ENCODE peak calls at places on chromosome 14, in six cellular contexts. One of them, this sample, is unnamed.

GRCh38 chr14:82501554-82501953 is 967.9 kb upstream of the SEL1L start:
- DNase-seq in GM12864: no peak
- DNase-seq in fibroblast of mammary gland: no peak
- DNase-seq in cardiac fibroblast: no peak
- DNase-seq in hepatocyte: peak; percentile 4
- DNase-seq in fibroblast of pulmonary artery: no peak
- DNase-seq in this sample: no peak

GRCh38 chr14:24839617-24840203 is 205.7 kb upstream of the GZMB start:
- DNase-seq in GM12864: no peak
- DNase-seq in fibroblast of mammary gland: no peak
- DNase-seq in cardiac fibroblast: no peak
- DNase-seq in hepatocyte: peak; percentile 40
- DNase-seq in fibroblast of pulmonary artery: no peak
- DNase-seq in this sample: no peak

GRCh38 chr14:32552766-32553165 is 223.7 kb downstream of the AKAP6 start:
- DNase-seq in GM12864: no peak
- DNase-seq in fibroblast of mammary gland: no peak
- DNase-seq in cardiac fibroblast: no peak
- DNase-seq in hepatocyte: no peak
- DNase-seq in fibroblast of pulmonary artery: no peak
- DNase-seq in this sample: no peak

GRCh38 chr14:52853522-52853854 is 62.1 kb upstream of the GNPNAT1 start:
- DNase-seq in GM12864: no peak
- DNase-seq in fibroblast of mammary gland: peak; percentile 10
- DNase-seq in cardiac fibroblast: no peak
- DNase-seq in hepatocyte: no peak
- DNase-seq in fibroblast of pulmonary artery: no peak
- DNase-seq in this sample: no peak

GRCh38 chr14:88882236-88882635 is 57.8 kb downstream of the TTC8 start:
- DNase-seq in GM12864: no peak
- DNase-seq in fibroblast of mammary gland: no peak
- DNase-seq in cardiac fibroblast: no peak
- DNase-seq in hepatocyte: no peak
- DNase-seq in fibroblast of pulmonary artery: no peak
- DNase-seq in this sample: peak; percentile 32

GRCh38 chr14:56119221-56119967 is 1.2 kb downstream of the PELI2 start:
- DNase-seq in GM12864: no peak
- DNase-seq in fibroblast of mammary gland: peak; percentile 25
- DNase-seq in cardiac fibroblast: peak; percentile 54
- DNase-seq in hepatocyte: peak; percentile 61
- DNase-seq in fibroblast of pulmonary artery: peak; percentile 44
- DNase-seq in this sample: peak; percentile 38

GRCh38 chr14:68740798-68741480 is 51.9 kb downstream of the ZFP36L1 start:
- DNase-seq in GM12864: no peak
- DNase-seq in fibroblast of mammary gland: no peak
- DNase-seq in cardiac fibroblast: no peak
- DNase-seq in hepatocyte: no peak
- DNase-seq in fibroblast of pulmonary artery: no peak
- DNase-seq in this sample: no peak

GRCh38 chr14:61537567-61538463 is 157.5 kb upstream of the HIF1A start:
- DNase-seq in GM12864: no peak
- DNase-seq in fibroblast of mammary gland: peak; percentile 86
- DNase-seq in cardiac fibroblast: peak; percentile 96
- DNase-seq in hepatocyte: peak; percentile 92
- DNase-seq in fibroblast of pulmonary artery: peak; percentile 95
- DNase-seq in this sample: peak; percentile 90

GRCh38 chr14:51954657-51955056 is 34.7 kb upstream of the RTRAF start:
- DNase-seq in GM12864: no peak
- DNase-seq in fibroblast of mammary gland: no peak
- DNase-seq in cardiac fibroblast: no peak
- DNase-seq in hepatocyte: no peak
- DNase-seq in fibroblast of pulmonary artery: no peak
- DNase-seq in this sample: no peak

GRCh38 chr14:31829256-31829923 is 247.7 kb upstream of the ARHGAP5 start:
- DNase-seq in GM12864: no peak
- DNase-seq in fibroblast of mammary gland: peak; percentile 84
- DNase-seq in cardiac fibroblast: peak; percentile 92
- DNase-seq in hepatocyte: peak; percentile 44
- DNase-seq in fibroblast of pulmonary artery: peak; percentile 90
- DNase-seq in this sample: peak; percentile 54

GRCh38 chr14:41476526-41476925 is 130.2 kb upstream of the LRFN5 start:
- DNase-seq in GM12864: no peak
- DNase-seq in fibroblast of mammary gland: peak; percentile 45
- DNase-seq in cardiac fibroblast: no peak
- DNase-seq in hepatocyte: no peak
- DNase-seq in fibroblast of pulmonary artery: peak; percentile 20
- DNase-seq in this sample: no peak

GRCh38 chr14:33375781-33376180 is 437.1 kb downstream of the NPAS3 start:
- DNase-seq in GM12864: no peak
- DNase-seq in fibroblast of mammary gland: peak; percentile 14
- DNase-seq in cardiac fibroblast: peak; percentile 6
- DNase-seq in hepatocyte: no peak
- DNase-seq in fibroblast of pulmonary artery: peak; percentile 23
- DNase-seq in this sample: peak; percentile 31

GRCh38 chr14:83940253-83940652 is 1589.7 kb upstream of the FLRT2 start:
- DNase-seq in GM12864: no peak
- DNase-seq in fibroblast of mammary gland: no peak
- DNase-seq in cardiac fibroblast: no peak
- DNase-seq in hepatocyte: peak; percentile 10
- DNase-seq in fibroblast of pulmonary artery: peak; percentile 21
- DNase-seq in this sample: no peak

GRCh38 chr14:64800000-64800399 is 79.7 kb downstream of the SPTB start:
- DNase-seq in GM12864: no peak
- DNase-seq in fibroblast of mammary gland: peak; percentile 29
- DNase-seq in cardiac fibroblast: peak; percentile 63
- DNase-seq in hepatocyte: peak; percentile 23
- DNase-seq in fibroblast of pulmonary artery: peak; percentile 51
- DNase-seq in this sample: peak; percentile 54

GRCh38 chr14:90583916-90584605 is 187.2 kb downstream of the CALM1 start:
- DNase-seq in GM12864: no peak
- DNase-seq in fibroblast of mammary gland: no peak
- DNase-seq in cardiac fibroblast: no peak
- DNase-seq in hepatocyte: no peak
- DNase-seq in fibroblast of pulmonary artery: no peak
- DNase-seq in this sample: no peak

GRCh38 chr14:73742520-73743238 is 28.5 kb upstream of the PNMA1 start:
- DNase-seq in GM12864: no peak
- DNase-seq in fibroblast of mammary gland: no peak
- DNase-seq in cardiac fibroblast: no peak
- DNase-seq in hepatocyte: no peak
- DNase-seq in fibroblast of pulmonary artery: no peak
- DNase-seq in this sample: no peak

GRCh38 chr14:36254020-36254614 is 66.3 kb downstream of the MBIP start:
- DNase-seq in GM12864: no peak
- DNase-seq in fibroblast of mammary gland: peak; percentile 10
- DNase-seq in cardiac fibroblast: peak; percentile 23
- DNase-seq in hepatocyte: peak; percentile 30
- DNase-seq in fibroblast of pulmonary artery: peak; percentile 19
- DNase-seq in this sample: peak; percentile 13

GRCh38 chr14:84090837-84091236 is 1439.1 kb upstream of the FLRT2 start:
- DNase-seq in GM12864: no peak
- DNase-seq in fibroblast of mammary gland: no peak
- DNase-seq in cardiac fibroblast: no peak
- DNase-seq in hepatocyte: no peak
- DNase-seq in fibroblast of pulmonary artery: no peak
- DNase-seq in this sample: no peak

DNA sequence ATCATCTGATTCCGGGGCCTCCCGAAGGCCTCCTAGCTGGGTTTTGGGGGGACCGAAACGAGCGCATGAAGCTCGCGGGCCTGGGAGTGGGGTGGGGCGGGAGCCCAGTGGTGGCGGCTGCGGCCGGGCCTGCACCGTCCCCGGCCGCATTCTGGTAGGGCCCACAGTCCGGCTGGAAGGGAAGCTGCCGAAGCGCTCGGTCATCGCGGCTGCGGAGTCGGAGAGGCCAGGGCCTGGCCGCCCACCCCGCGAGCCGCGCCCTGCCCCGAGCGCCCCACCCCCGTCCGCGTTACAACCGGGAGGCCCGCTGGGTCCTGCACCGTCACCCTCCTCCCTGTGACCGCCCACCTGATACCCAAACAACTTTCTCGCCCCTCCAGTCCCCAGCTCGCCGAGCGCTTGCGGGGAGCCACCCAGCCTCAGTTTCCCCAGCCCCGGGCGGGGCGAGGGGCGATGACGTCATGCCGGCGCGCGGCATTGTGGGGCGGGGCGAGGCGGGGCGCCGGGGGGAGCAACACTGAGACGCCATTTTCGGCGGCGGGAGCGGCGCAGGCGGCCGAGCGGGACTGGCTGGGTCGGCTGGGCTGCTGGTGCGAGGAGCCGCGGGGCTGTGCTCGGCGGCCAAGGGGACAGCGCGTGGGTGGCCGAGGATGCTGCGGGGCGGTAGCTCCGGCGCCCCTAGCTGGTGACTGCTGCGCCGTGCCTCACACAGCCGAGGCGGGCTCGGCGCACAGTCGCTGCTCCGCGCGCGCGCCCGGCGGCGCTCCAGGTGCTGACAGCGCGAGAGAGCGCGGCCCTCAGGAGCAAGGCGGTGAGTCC is at the start of gene KLC1:
- DNase-seq in GM12864: no peak
- DNase-seq in fibroblast of mammary gland: peak; percentile 50
- DNase-seq in cardiac fibroblast: peak; percentile 73
- DNase-seq in hepatocyte: peak; percentile 90
- DNase-seq in fibroblast of pulmonary artery: peak; percentile 60
- DNase-seq in this sample: peak; percentile 61
- TF ChIP-seq CTCF in GM12864: no peak
- TF ChIP-seq CTCF in fibroblast of mammary gland: no peak
- TF ChIP-seq CTCF in cardiac fibroblast: no peak
- TF ChIP-seq CTCF in hepatocyte: no peak
- TF ChIP-seq CTCF in fibroblast of pulmonary artery: no peak
- TF ChIP-seq CTCF in this sample: no peak

DNA sequence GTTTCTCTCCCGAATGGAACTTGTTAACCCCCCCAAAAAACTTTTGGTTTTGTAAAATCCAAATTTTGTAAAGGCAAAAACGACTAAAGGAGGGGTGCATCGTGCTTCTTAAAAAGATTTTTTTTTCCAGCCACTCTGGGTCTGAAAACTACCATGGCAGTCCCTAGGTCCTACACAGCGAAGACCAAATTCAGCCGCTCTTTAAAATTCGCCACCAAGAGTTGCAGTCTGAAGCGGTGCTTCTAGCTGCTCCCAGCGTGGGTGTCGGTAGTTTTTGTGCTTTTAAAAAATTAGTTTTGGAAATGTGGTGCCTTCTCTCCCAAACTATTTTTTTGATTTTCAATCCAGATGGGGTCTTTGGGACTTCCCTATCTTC is 890 bp upstream of the GSC start:
- DNase-seq in GM12864: no peak
- DNase-seq in fibroblast of mammary gland: no peak
- DNase-seq in cardiac fibroblast: no peak
- DNase-seq in hepatocyte: no peak
- DNase-seq in fibroblast of pulmonary artery: no peak
- DNase-seq in this sample: no peak
- H3K4me3 ChIP-seq in GM12864: no peak overlapping the region
- H3K4me3 ChIP-seq in fibroblast of mammary gland: no peak overlapping the region
- H3K4me3 ChIP-seq in cardiac fibroblast: no peak overlapping the region
- H3K4me3 ChIP-seq in hepatocyte: no peak overlapping the region
- H3K4me3 ChIP-seq in fibroblast of pulmonary artery: no peak overlapping the region
- H3K4me3 ChIP-seq in this sample: no peak overlapping the region

GRCh38 chr14:72736791-72737559 is 156.9 kb downstream of the DPF3 start:
- DNase-seq in GM12864: no peak
- DNase-seq in fibroblast of mammary gland: peak; percentile 77
- DNase-seq in cardiac fibroblast: no peak
- DNase-seq in hepatocyte: no peak
- DNase-seq in fibroblast of pulmonary artery: no peak
- DNase-seq in this sample: peak; percentile 89
- TF ChIP-seq CTCF in GM12864: no peak
- TF ChIP-seq CTCF in fibroblast of mammary gland: no peak
- TF ChIP-seq CTCF in cardiac fibroblast: no peak
- TF ChIP-seq CTCF in hepatocyte: no peak
- TF ChIP-seq CTCF in fibroblast of pulmonary artery: no peak
- TF ChIP-seq CTCF in this sample: no peak

GRCh38 chr14:59582161-59582560 is 5.5 kb upstream of the CCDC175 start:
- DNase-seq in GM12864: no peak
- DNase-seq in fibroblast of mammary gland: no peak
- DNase-seq in cardiac fibroblast: no peak
- DNase-seq in hepatocyte: no peak
- DNase-seq in fibroblast of pulmonary artery: no peak
- DNase-seq in this sample: no peak

DNA sequence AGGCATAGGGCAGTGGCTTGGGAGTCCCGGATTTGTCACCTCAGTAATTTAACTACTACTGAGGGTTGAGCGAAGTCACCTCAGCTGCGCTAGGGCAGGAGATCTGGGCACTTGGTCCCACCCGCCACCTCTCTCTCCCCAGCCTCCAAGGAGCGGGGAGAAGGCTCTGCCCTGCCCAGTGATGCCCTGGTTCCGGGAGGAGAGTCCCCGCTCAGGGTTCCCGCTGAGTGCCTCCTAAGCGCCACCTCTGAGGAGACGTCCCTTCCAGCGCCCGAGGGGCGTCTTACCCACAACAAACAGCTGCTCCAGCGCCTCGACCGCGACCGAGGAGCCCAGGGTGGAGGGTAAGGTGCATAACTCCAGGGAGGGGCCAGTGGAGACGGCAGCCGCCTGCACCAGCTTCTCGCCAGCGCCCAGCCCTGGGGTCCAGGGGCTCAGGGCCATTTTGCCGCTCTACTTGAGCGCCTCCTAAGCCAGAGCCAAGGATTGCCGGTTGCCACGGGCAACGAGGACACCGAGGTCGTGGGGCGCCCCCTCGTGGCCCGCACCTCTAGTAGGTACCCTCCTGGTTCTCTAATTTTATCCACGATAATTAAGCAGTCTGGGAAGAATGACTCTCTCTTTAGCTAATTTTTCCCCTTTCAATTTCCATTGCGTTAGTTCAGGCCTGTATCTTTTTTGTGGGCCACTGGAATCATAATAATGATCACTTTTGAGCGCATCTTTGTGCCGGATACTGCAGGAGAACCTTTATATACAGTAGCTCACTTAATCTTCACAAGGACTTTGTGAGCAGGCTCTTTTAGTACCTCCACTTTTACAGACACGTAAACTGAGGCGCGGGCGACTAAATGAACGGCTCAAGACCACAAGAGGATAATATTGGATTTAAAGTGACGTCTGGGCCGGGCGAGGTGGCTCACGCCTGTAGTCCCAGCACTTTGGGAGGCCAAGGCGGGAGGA is at the start of gene CCDC175:
- DNase-seq in GM12864: peak; percentile 35
- DNase-seq in fibroblast of mammary gland: peak; percentile 67
- DNase-seq in cardiac fibroblast: peak; percentile 74
- DNase-seq in hepatocyte: peak; percentile 96
- DNase-seq in fibroblast of pulmonary artery: peak; percentile 79
- DNase-seq in this sample: peak; percentile 52
- H3K4me3 ChIP-seq in GM12864: peak within 1 kb of the TSS; percentile 42
- H3K4me3 ChIP-seq in fibroblast of mammary gland: peak within 1 kb of the TSS; percentile 35
- H3K4me3 ChIP-seq in cardiac fibroblast: peak within 1 kb of the TSS; percentile 49
- H3K4me3 ChIP-seq in hepatocyte: peak within 1 kb of the TSS; percentile 76
- H3K4me3 ChIP-seq in fibroblast of pulmonary artery: peak within 1 kb of the TSS; percentile 54
- H3K4me3 ChIP-seq in this sample: peak within 1 kb of the TSS; percentile 33

DNA sequence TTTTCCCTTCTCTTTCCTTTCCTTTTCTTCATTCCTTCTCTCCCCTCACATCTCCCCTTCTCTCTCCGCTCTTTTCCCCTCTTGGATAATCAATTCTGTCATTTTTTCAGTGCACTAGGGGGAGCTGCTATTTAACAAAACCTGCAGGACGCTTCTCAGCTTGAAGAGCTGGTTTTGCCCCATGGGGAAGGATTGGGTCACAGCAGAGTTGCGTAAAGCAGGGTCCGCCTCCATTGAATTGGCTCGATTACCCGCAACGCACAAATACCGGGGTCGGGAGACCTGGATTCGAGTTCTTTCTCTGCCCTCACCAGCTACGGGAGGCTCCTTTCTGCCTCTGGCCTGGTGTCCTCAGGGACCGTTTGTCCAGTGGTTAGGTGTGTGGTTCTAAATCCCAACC is 42.1 kb upstream of the CHGA start:
- DNase-seq in GM12864: no peak
- DNase-seq in fibroblast of mammary gland: peak; percentile 68
- DNase-seq in cardiac fibroblast: peak; percentile 69
- DNase-seq in hepatocyte: peak; percentile 43
- DNase-seq in fibroblast of pulmonary artery: peak; percentile 60
- DNase-seq in this sample: peak; percentile 23
- TF ChIP-seq CTCF in GM12864: no peak
- TF ChIP-seq CTCF in fibroblast of mammary gland: peak; percentile 45
- TF ChIP-seq CTCF in cardiac fibroblast: peak; percentile 25
- TF ChIP-seq CTCF in hepatocyte: peak; percentile 48
- TF ChIP-seq CTCF in fibroblast of pulmonary artery: peak; percentile 36
- TF ChIP-seq CTCF in this sample: peak; percentile 33